ENCODE peak calls at places on chromosomes 4 and X, in six cellular contexts. Z, N, V, M, S and G are unnamed samples.

GRCh38 chr4:140368686-140369085 is 4.8 kb upstream of the SCOC start:
- DNase-seq in Z (no peak), N (no peak), V (no peak), M (no peak), S (peak; percentile 46), G (no peak)

GRCh38 chrX:153776611-153777045 is 4.2 kb upstream of the SRPK3 start:
- DNase-seq in Z (no peak), N (no peak), V (no peak), M (peak; percentile 36), S (no peak), G (no peak)

GRCh38 chrX:12447448-12448154 is 309.3 kb downstream of the FRMPD4 start:
- DNase-seq in Z (peak; percentile 10), N (no peak), V (no peak), M (no peak), S (peak; percentile 87), G (peak; percentile 47)

GRCh38 chr4:147638942-147639341 is 21.7 kb downstream of the TMEM184C start:
- DNase-seq in Z (no peak), N (no peak), V (no peak), M (no peak), S (peak; percentile 27), G (no peak)

GRCh38 chr4:145260091-145260490 is 79.7 kb upstream of the OTUD4 start:
- DNase-seq in Z (no peak), N (no peak), V (no peak), M (peak; percentile 44), S (no peak), G (no peak)

GRCh38 chr4:40258624-40259023 is 61.8 kb downstream of the RHOH start:
- DNase-seq in Z (no peak), N (no peak), V (no peak), M (no peak), S (no peak), G (no peak)

GRCh38 chrX:9515973-9516538 is 51.2 kb downstream of the TBL1X start:
- DNase-seq in Z (no peak), N (no peak), V (peak; percentile 48), M (no peak), S (no peak), G (no peak)

GRCh38 chr4:124590480-124590879 is 122.1 kb downstream of the ANKRD50 start:
- DNase-seq in Z (no peak), N (no peak), V (no peak), M (no peak), S (no peak), G (no peak)

GRCh38 chrX:22059800-22060199 is 27.7 kb downstream of the PHEX start:
- DNase-seq in Z (no peak), N (no peak), V (no peak), M (no peak), S (no peak), G (no peak)

GRCh38 chr4:168264903-168265302 is 53.6 kb downstream of the DDX60 start:
- DNase-seq in Z (no peak), N (no peak), V (no peak), M (no peak), S (no peak), G (no peak)

GRCh38 chr4:86302242-86302641 is 57.6 kb downstream of the MAPK10 start:
- DNase-seq in Z (no peak), N (peak; percentile 86), V (peak; percentile 3), M (peak; percentile 33), S (no peak), G (no peak)

GRCh38 chr4:17561195-17561909 is 15.6 kb upstream of the LAP3 start:
- DNase-seq in Z (no peak), N (no peak), V (no peak), M (no peak), S (peak; percentile 82), G (peak; percentile 43)

GRCh38 chr4:139909036-139909435 is 243.4 kb downstream of the MGST2 start:
- DNase-seq in Z (no peak), N (no peak), V (no peak), M (no peak), S (no peak), G (no peak)

GRCh38 chr4:11623726-11624037 is 195.0 kb upstream of the HS3ST1 start:
- DNase-seq in Z (no peak), N (no peak), V (no peak), M (peak; percentile 43), S (no peak), G (no peak)

GRCh38 chr4:2596153-2596552 is 59.7 kb downstream of the FAM193A start:
- DNase-seq in Z (no peak), N (no peak), V (no peak), M (no peak), S (no peak), G (no peak)